ENCODE peak calls at places on chromosomes 5 and 9, in nine cellular contexts. One of them, this sample, is unnamed.

GRCh38 chr9:131892162-131892707 is 152.4 kb upstream of the RAPGEF1 start:
- DNase-seq in A673: no peak
- DNase-seq in SK-N-SH: no peak
- DNase-seq in cardiac muscle cell: no peak
- DNase-seq in tibial artery: no peak
- DNase-seq in lower lobe of right lung: no peak
- DNase-seq in adrenal gland: no peak
- DNase-seq in A549: no peak
- DNase-seq in ovary: no peak
- DNase-seq in this sample: no peak

GRCh38 chr5:157984611-157985010 is 125.7 kb upstream of the CLINT1 start:
- DNase-seq in cardiac muscle cell: no peak
- DNase-seq in adrenal gland: no peak
- DNase-seq in SK-N-SH: no peak
- DNase-seq in tibial artery: no peak
- DNase-seq in ovary: no peak
- DNase-seq in A673: no peak
- DNase-seq in A549: no peak
- DNase-seq in lower lobe of right lung: no peak
- DNase-seq in this sample: no peak

GRCh38 chr5:154191467-154192261 is 1.1 kb downstream of the GALNT10 start:
- DNase-seq in lower lobe of right lung: no peak
- DNase-seq in adrenal gland: peak; percentile 51
- DNase-seq in cardiac muscle cell: peak; percentile 51
- DNase-seq in tibial artery: no peak
- DNase-seq in SK-N-SH: no peak
- DNase-seq in A549: no peak
- DNase-seq in ovary: no peak
- DNase-seq in A673: no peak
- DNase-seq in this sample: peak; percentile 37

GRCh38 chr5:123810253-123810652 is 298.3 kb downstream of the CSNK1G3 start:
- DNase-seq in adrenal gland: no peak
- DNase-seq in cardiac muscle cell: no peak
- DNase-seq in SK-N-SH: no peak
- DNase-seq in ovary: no peak
- DNase-seq in A549: peak; percentile 46
- DNase-seq in tibial artery: no peak
- DNase-seq in lower lobe of right lung: no peak
- DNase-seq in A673: no peak
- DNase-seq in this sample: no peak

GRCh38 chr9:96566401-96567202 is 53.0 kb downstream of the CDC14B start:
- DNase-seq in lower lobe of right lung: peak; percentile 89
- DNase-seq in ovary: peak; percentile 68
- DNase-seq in cardiac muscle cell: peak; percentile 40
- DNase-seq in adrenal gland: peak; percentile 81
- DNase-seq in A549: peak; percentile 77
- DNase-seq in SK-N-SH: peak; percentile 89
- DNase-seq in tibial artery: peak; percentile 81
- DNase-seq in A673: peak; percentile 75
- DNase-seq in this sample: peak; percentile 88

GRCh38 chr5:1186351-1187233 is 14.8 kb upstream of the SLC6A19 start:
- DNase-seq in lower lobe of right lung: peak; percentile 36
- DNase-seq in A549: no peak
- DNase-seq in cardiac muscle cell: no peak
- DNase-seq in SK-N-SH: no peak
- DNase-seq in ovary: no peak
- DNase-seq in tibial artery: no peak
- DNase-seq in A673: no peak
- DNase-seq in adrenal gland: no peak
- DNase-seq in this sample: no peak

GRCh38 chr9:108041551-108041950 is 552.0 kb upstream of the KLF4 start:
- DNase-seq in A673: no peak
- DNase-seq in cardiac muscle cell: peak; percentile 54
- DNase-seq in SK-N-SH: no peak
- DNase-seq in ovary: no peak
- DNase-seq in tibial artery: no peak
- DNase-seq in adrenal gland: no peak
- DNase-seq in lower lobe of right lung: no peak
- DNase-seq in A549: peak; percentile 47
- DNase-seq in this sample: no peak

GRCh38 chr9:7910426-7911015 is 110.9 kb upstream of the DMAC1 start:
- DNase-seq in adrenal gland: no peak
- DNase-seq in A549: no peak
- DNase-seq in tibial artery: no peak
- DNase-seq in lower lobe of right lung: no peak
- DNase-seq in SK-N-SH: no peak
- DNase-seq in A673: no peak
- DNase-seq in cardiac muscle cell: no peak
- DNase-seq in ovary: no peak
- DNase-seq in this sample: no peak

GRCh38 chr9:77022783-77023440 is 3.5 kb downstream of the FOXB2 start:
- DNase-seq in SK-N-SH: peak; percentile 36
- DNase-seq in lower lobe of right lung: no peak
- DNase-seq in cardiac muscle cell: no peak
- DNase-seq in adrenal gland: no peak
- DNase-seq in A549: no peak
- DNase-seq in tibial artery: no peak
- DNase-seq in ovary: no peak
- DNase-seq in A673: no peak
- DNase-seq in this sample: no peak

GRCh38 chr5:9924614-9925013 is 294.5 kb upstream of the TAS2R1 start:
- DNase-seq in A673: no peak
- DNase-seq in tibial artery: no peak
- DNase-seq in SK-N-SH: no peak
- DNase-seq in ovary: no peak
- DNase-seq in adrenal gland: no peak
- DNase-seq in lower lobe of right lung: no peak
- DNase-seq in A549: peak; percentile 73
- DNase-seq in cardiac muscle cell: peak; percentile 97
- DNase-seq in this sample: no peak

GRCh38 chr9:12723409-12724028 is 30.3 kb downstream of the TYRP1 start:
- DNase-seq in tibial artery: no peak
- DNase-seq in cardiac muscle cell: peak; percentile 52
- DNase-seq in A549: peak; percentile 44
- DNase-seq in ovary: no peak
- DNase-seq in adrenal gland: no peak
- DNase-seq in SK-N-SH: no peak
- DNase-seq in lower lobe of right lung: no peak
- DNase-seq in A673: peak; percentile 33
- DNase-seq in this sample: no peak

GRCh38 chr5:10556331-10556807 is 7.5 kb upstream of the ANKRD33B start:
- DNase-seq in A549: peak; percentile 87
- DNase-seq in lower lobe of right lung: no peak
- DNase-seq in tibial artery: no peak
- DNase-seq in A673: no peak
- DNase-seq in adrenal gland: no peak
- DNase-seq in ovary: no peak
- DNase-seq in SK-N-SH: no peak
- DNase-seq in cardiac muscle cell: peak; percentile 52
- DNase-seq in this sample: no peak

GRCh38 chr5:103542441-103542840 is 20.1 kb downstream of the NUDT12 start:
- DNase-seq in cardiac muscle cell: no peak
- DNase-seq in lower lobe of right lung: no peak
- DNase-seq in ovary: no peak
- DNase-seq in SK-N-SH: no peak
- DNase-seq in adrenal gland: no peak
- DNase-seq in tibial artery: no peak
- DNase-seq in A549: no peak
- DNase-seq in A673: no peak
- DNase-seq in this sample: no peak

GRCh38 chr5:161544350-161544765 is 2.2 kb downstream of the GABRB2 start:
- DNase-seq in A549: peak; percentile 55
- DNase-seq in adrenal gland: peak; percentile 60
- DNase-seq in SK-N-SH: peak; percentile 61
- DNase-seq in ovary: no peak
- DNase-seq in cardiac muscle cell: peak; percentile 64
- DNase-seq in tibial artery: peak; percentile 25
- DNase-seq in A673: peak; percentile 52
- DNase-seq in lower lobe of right lung: no peak
- DNase-seq in this sample: no peak

GRCh38 chr5:158463971-158464370 is 605.0 kb upstream of the CLINT1 start:
- DNase-seq in adrenal gland: peak; percentile 57
- DNase-seq in A673: no peak
- DNase-seq in lower lobe of right lung: no peak
- DNase-seq in ovary: peak; percentile 38
- DNase-seq in SK-N-SH: no peak
- DNase-seq in A549: no peak
- DNase-seq in tibial artery: peak; percentile 78
- DNase-seq in cardiac muscle cell: peak; percentile 79
- DNase-seq in this sample: no peak

DNA sequence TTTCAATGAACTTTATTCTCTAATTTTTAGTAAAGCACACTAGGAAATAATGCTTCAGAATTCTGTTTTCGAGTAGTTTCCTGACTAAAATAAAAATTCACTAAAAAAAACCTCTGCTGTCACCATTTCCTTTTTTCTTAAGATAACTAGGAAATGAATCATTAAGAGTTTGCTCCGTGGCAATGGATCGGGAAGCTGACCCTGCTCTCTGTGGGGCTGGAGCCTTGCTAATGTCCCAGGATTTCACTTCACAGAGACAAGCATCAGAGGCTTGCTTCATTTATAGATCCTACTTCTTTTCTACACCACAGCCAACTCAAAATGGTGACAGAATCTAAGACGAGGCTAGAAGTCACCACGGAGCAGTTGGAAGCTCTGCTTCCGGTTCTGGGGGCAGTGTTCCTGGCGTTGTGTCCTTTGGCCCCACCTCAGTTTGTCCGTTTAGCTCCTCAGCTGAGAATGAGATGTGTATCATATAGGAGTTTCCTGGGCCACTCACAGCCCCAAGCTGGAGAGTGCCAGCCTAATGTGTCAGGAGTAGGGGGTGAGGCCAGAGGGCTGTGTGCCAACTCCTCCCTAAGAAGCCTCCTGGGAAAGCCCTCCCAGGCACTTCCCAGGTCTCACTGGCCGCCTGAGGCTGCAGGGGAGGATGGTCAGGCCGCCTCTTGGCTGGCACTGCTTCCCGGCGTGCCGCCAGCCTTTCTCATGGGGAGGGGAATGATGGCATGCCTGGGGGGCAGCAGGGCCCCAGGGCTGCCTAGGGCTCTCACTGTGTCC is 19.6 kb downstream of the TENT4A start:
- DNase-seq in A673: peak; percentile 47
- DNase-seq in lower lobe of right lung: no peak
- DNase-seq in SK-N-SH: peak; percentile 52
- DNase-seq in A549: no peak
- DNase-seq in adrenal gland: peak; percentile 43
- DNase-seq in ovary: peak; percentile 44
- DNase-seq in tibial artery: no peak
- DNase-seq in cardiac muscle cell: peak; percentile 79
- DNase-seq in this sample: no peak
- H3K4me1 ChIP-seq in A673: peaks cover 56% of the 10 kb centered on the region
- H3K4me1 ChIP-seq in lower lobe of right lung: peaks cover 71% of the 10 kb centered on the region
- H3K4me1 ChIP-seq in SK-N-SH: peaks cover 48% of the 10 kb centered on the region
- H3K4me1 ChIP-seq in A549: peaks cover 39% of the 10 kb centered on the region
- H3K4me1 ChIP-seq in adrenal gland: peaks cover 55% of the 10 kb centered on the region
- H3K4me1 ChIP-seq in ovary: peaks cover 22% of the 10 kb centered on the region
- H3K4me1 ChIP-seq in tibial artery: peaks cover 36% of the 10 kb centered on the region
- H3K4me1 ChIP-seq in cardiac muscle cell: peaks cover 10% of the 10 kb centered on the region
- H3K4me1 ChIP-seq in this sample: peaks cover 65% of the 10 kb centered on the region

GRCh38 chr5:149422429-149423286 is 43.6 kb upstream of the IL17B start:
- DNase-seq in A549: no peak
- DNase-seq in lower lobe of right lung: peak; percentile 61
- DNase-seq in SK-N-SH: peak; percentile 89
- DNase-seq in A673: no peak
- DNase-seq in adrenal gland: peak; percentile 93
- DNase-seq in cardiac muscle cell: peak; percentile 89
- DNase-seq in ovary: peak; percentile 90
- DNase-seq in tibial artery: no peak
- DNase-seq in this sample: no peak

GRCh38 chr5:149421372-149421685 is 42.2 kb upstream of the IL17B start:
- DNase-seq in SK-N-SH: no peak
- DNase-seq in cardiac muscle cell: no peak
- DNase-seq in A549: no peak
- DNase-seq in tibial artery: no peak
- DNase-seq in lower lobe of right lung: no peak
- DNase-seq in A673: no peak
- DNase-seq in ovary: no peak
- DNase-seq in adrenal gland: no peak
- DNase-seq in this sample: no peak

GRCh38 chr5:149423287-149424268 is 44.5 kb upstream of the IL17B start:
- DNase-seq in adrenal gland: peak; percentile 46
- DNase-seq in ovary: peak; percentile 43
- DNase-seq in A673: no peak
- DNase-seq in A549: no peak
- DNase-seq in lower lobe of right lung: no peak
- DNase-seq in SK-N-SH: peak; percentile 58
- DNase-seq in cardiac muscle cell: peak; percentile 72
- DNase-seq in tibial artery: no peak
- DNase-seq in this sample: no peak

GRCh38 chr5:149420509-149421371 is 41.6 kb upstream of the IL17B start:
- DNase-seq in cardiac muscle cell: peak; percentile 66
- DNase-seq in A549: no peak
- DNase-seq in ovary: no peak
- DNase-seq in A673: no peak
- DNase-seq in lower lobe of right lung: no peak
- DNase-seq in SK-N-SH: peak; percentile 67
- DNase-seq in adrenal gland: peak; percentile 55
- DNase-seq in tibial artery: peak; percentile 59
- DNase-seq in this sample: no peak

GRCh38 chr5:149421834-149422233 is 42.7 kb upstream of the IL17B start:
- DNase-seq in cardiac muscle cell: peak; percentile 75
- DNase-seq in SK-N-SH: no peak
- DNase-seq in tibial artery: no peak
- DNase-seq in adrenal gland: no peak
- DNase-seq in A549: no peak
- DNase-seq in lower lobe of right lung: no peak
- DNase-seq in A673: no peak
- DNase-seq in ovary: no peak
- DNase-seq in this sample: no peak
- H3K27ac ChIP-seq in cardiac muscle cell: peak overlapping the region; percentile 100
- H3K27ac ChIP-seq in SK-N-SH: peak overlapping the region; percentile 82
- H3K27ac ChIP-seq in tibial artery: peak overlapping the region; percentile 98
- H3K27ac ChIP-seq in adrenal gland: peak overlapping the region; percentile 79
- H3K27ac ChIP-seq in A549: no peak overlapping the region
- H3K27ac ChIP-seq in lower lobe of right lung: peak overlapping the region; percentile 84
- H3K27ac ChIP-seq in A673: no peak overlapping the region
- H3K27ac ChIP-seq in ovary: peak overlapping the region; percentile 79
- H3K27ac ChIP-seq in this sample: no peak overlapping the region

DNA sequence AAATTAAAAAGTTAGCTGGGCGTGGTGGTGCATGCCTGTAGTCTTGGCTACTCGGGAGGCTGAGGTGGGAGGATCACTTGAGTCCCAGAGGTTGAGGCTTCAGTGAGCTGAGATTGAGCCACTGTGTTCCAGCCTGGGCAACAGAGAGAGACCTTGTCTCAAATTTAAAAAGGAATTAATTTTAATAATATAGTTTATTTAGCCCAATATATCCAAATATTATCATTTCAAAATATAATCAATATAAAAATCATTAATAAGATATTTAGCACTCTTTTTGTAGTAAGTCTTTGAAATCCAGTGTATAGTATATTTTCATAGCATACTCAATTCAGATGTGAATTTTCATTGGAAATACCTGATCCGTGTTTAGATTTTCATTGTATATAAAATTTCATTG is 43.2 kb upstream of the ORM1 start:
- DNase-seq in cardiac muscle cell: no peak
- DNase-seq in tibial artery: no peak
- DNase-seq in adrenal gland: no peak
- DNase-seq in ovary: peak; percentile 6
- DNase-seq in A673: no peak
- DNase-seq in A549: no peak
- DNase-seq in SK-N-SH: no peak
- DNase-seq in lower lobe of right lung: peak; percentile 4
- DNase-seq in this sample: no peak
- H3K4me1 ChIP-seq in cardiac muscle cell: no peaks in the 10 kb centered on the region
- H3K4me1 ChIP-seq in tibial artery: peaks cover 7% of the 10 kb centered on the region
- H3K4me1 ChIP-seq in adrenal gland: peaks cover 12% of the 10 kb centered on the region
- H3K4me1 ChIP-seq in ovary: peaks cover 10% of the 10 kb centered on the region
- H3K4me1 ChIP-seq in A673: peaks cover 9% of the 10 kb centered on the region
- H3K4me1 ChIP-seq in A549: peaks cover 72% of the 10 kb centered on the region
- H3K4me1 ChIP-seq in SK-N-SH: peaks cover 28% of the 10 kb centered on the region
- H3K4me1 ChIP-seq in lower lobe of right lung: no peaks in the 10 kb centered on the region
- H3K4me1 ChIP-seq in this sample: no peaks in the 10 kb centered on the region

GRCh38 chr9:127049581-127049980 is 72.9 kb downstream of the ANGPTL2 start:
- DNase-seq in adrenal gland: no peak
- DNase-seq in A549: no peak
- DNase-seq in lower lobe of right lung: no peak
- DNase-seq in cardiac muscle cell: peak; percentile 29
- DNase-seq in SK-N-SH: no peak
- DNase-seq in tibial artery: no peak
- DNase-seq in A673: no peak
- DNase-seq in ovary: no peak
- DNase-seq in this sample: no peak
- H3K27ac ChIP-seq in adrenal gland: no peak overlapping the region
- H3K27ac ChIP-seq in A549: no peak overlapping the region
- H3K27ac ChIP-seq in lower lobe of right lung: peak overlapping the region; percentile 66
- H3K27ac ChIP-seq in cardiac muscle cell: no peak overlapping the region
- H3K27ac ChIP-seq in SK-N-SH: peak overlapping the region; percentile 54
- H3K27ac ChIP-seq in tibial artery: no peak overlapping the region
- H3K27ac ChIP-seq in A673: no peak overlapping the region
- H3K27ac ChIP-seq in ovary: peak overlapping the region; percentile 38
- H3K27ac ChIP-seq in this sample: no peak overlapping the region